ENCODE peak calls at places on chromosomes 5 and 9, in nine cellular contexts. J is suprapubic skin, H is SK-N-SH, N is K562, G is stomach, M is tibial nerve, W is HepG2, P is sigmoid colon, C is transverse colon. R is an unnamed sample.

GRCh38 chr9:764105-764524 is 77.4 kb upstream of the DMRT1 start:
- DNase-seq in J (no peak), H (peak; percentile 21), N (peak; percentile 47), G (peak; percentile 71), M (peak; percentile 25), W (peak; percentile 75), P (peak; percentile 86), C (peak; percentile 76), R (peak; percentile 51)

GRCh38 chr5:69238760-69239251 is 4.1 kb downstream of the CDK7 start:
- DNase-seq in J (no peak), H (no peak), N (no peak), G (no peak), M (no peak), W (no peak), P (no peak), C (no peak), R (no peak)

GRCh38 chr5:74251106-74252032 is 389.2 kb downstream of the ENC1 start:
- DNase-seq in J (peak; percentile 76), H (no peak), N (peak; percentile 12), G (no peak), M (no peak), W (peak; percentile 24), P (peak; percentile 80), C (peak; percentile 27), R (peak; percentile 43)

GRCh38 chr9:92141144-92142129 is 26.2 kb upstream of the SPTLC1 start:
- DNase-seq in J (no peak), H (peak; percentile 79), N (no peak), G (peak; percentile 45), M (no peak), W (no peak), P (peak; percentile 68), C (no peak), R (peak; percentile 58)

GRCh38 chr5:115377468-115378217 is 81.2 kb upstream of the CCDC112 start:
- DNase-seq in J (no peak), H (no peak), N (no peak), G (no peak), M (no peak), W (no peak), P (no peak), C (no peak), R (no peak)

GRCh38 chr9:78123808-78124207 is 92.2 kb upstream of the GNAQ start:
- DNase-seq in J (no peak), H (no peak), N (no peak), G (no peak), M (no peak), W (no peak), P (no peak), C (no peak), R (no peak)

GRCh38 chr9:113596616-113597320 is 133.2 kb downstream of the RGS3 start:
- DNase-seq in J (no peak), H (no peak), N (no peak), G (no peak), M (no peak), W (no peak), P (peak; percentile 61), C (no peak), R (no peak)

GRCh38 chr5:113162208-113162607 is 185.6 kb downstream of the DCP2 start:
- DNase-seq in J (no peak), H (no peak), N (no peak), G (no peak), M (no peak), W (no peak), P (no peak), C (no peak), R (no peak)

GRCh38 chr5:41347569-41347968 is 134.2 kb upstream of the C6 start:
- DNase-seq in J (no peak), H (no peak), N (no peak), G (no peak), M (no peak), W (no peak), P (no peak), C (no peak), R (no peak)

GRCh38 chr5:147327905-147328304 is 93.1 kb downstream of the STK32A start:
- DNase-seq in J (no peak), H (no peak), N (no peak), G (no peak), M (no peak), W (no peak), P (no peak), C (no peak), R (no peak)

GRCh38 chr5:399296-400281 is 43.4 kb upstream of the EXOC3 start:
- DNase-seq in J (peak; percentile 95), H (peak; percentile 71), N (no peak), G (peak; percentile 74), M (peak; percentile 79), W (peak; percentile 61), P (peak; percentile 90), C (peak; percentile 71), R (peak; percentile 92)

GRCh38 chr9:35311891-35312639 is 150.3 kb downstream of the UNC13B start:
- DNase-seq in J (no peak), H (no peak), N (peak; percentile 30), G (no peak), M (no peak), W (no peak), P (no peak), C (no peak), R (no peak)

GRCh38 chr5:140346348-140347221 is at the start of gene HBEGF:
- DNase-seq in J (peak; percentile 85), H (peak; percentile 96), N (peak; percentile 93), G (peak; percentile 93), M (peak; percentile 72), W (peak; percentile 63), P (peak; percentile 88), C (peak; percentile 90), R (peak; percentile 78)

GRCh38 chr9:8831568-8831967 is 1032.0 kb upstream of the DMAC1 start:
- DNase-seq in J (no peak), H (no peak), N (no peak), G (no peak), M (no peak), W (no peak), P (no peak), C (no peak), R (no peak)

GRCh38 chr9:8835291-8835690 is 1035.7 kb upstream of the DMAC1 start:
- DNase-seq in J (no peak), H (no peak), N (no peak), G (no peak), M (no peak), W (no peak), P (no peak), C (no peak), R (no peak)

DNA sequence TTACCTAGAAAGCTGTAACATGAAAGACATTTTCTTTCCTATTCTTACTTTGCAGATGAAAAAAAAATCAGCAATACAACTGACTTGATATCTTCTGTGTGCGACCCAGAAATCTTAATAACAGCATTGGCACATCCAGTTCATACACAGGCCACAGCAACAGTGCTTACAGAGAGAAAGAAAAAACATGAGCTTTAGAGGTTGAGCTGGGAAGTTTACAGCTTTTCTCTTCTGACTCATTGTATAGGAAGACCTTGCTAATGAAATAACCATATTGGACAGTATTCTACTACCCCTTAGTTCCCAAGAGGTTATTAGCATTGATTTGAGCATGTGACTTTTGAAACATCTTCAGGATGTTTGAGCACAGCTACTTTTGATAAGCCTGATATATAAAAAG is 1033.4 kb upstream of the DMAC1 start:
- DNase-seq in J (no peak), H (no peak), N (no peak), G (no peak), M (no peak), W (no peak), P (no peak), C (no peak), R (no peak)
- H3K4me3 ChIP-seq in J (no peak overlapping the region), H (no peak overlapping the region), N (no peak overlapping the region), G (no peak overlapping the region), M (no peak overlapping the region), W (no peak overlapping the region), P (no peak overlapping the region), C (no peak overlapping the region), R (no peak overlapping the region)

DNA sequence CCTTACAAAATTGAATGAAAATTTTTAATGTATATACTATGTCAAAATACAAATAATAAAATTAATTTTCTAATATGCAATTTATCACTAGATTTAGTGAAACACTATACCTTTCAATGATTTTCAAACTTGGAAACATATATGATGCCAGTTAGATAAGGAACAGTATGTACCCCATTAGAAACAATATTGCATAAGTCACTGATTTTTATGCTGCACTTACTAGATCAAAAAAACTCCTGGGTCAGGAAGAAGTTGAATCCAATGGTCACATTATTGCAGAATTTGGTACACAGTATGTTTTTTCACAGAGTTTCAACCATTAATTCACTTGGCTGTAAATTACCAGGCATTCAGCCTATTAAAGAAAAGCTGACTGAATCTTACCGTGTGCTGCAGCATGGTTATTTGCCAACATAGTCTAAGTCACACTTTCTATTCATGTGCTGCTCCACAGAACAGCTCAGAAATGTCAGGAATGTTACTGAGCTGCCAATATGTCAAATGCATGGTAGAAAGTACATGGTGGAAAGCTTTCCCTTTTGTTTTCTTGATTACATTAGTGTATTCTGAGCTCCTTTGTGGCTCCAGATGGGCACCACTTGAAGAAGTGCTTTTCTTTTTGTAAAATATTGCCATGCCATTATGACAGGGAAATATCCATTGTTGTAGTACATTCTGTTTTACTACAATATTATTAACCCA is 9.9 kb upstream of the PRR16 start:
- DNase-seq in J (no peak), H (no peak), N (no peak), G (no peak), M (no peak), W (no peak), P (no peak), C (no peak), R (no peak)
- TF ChIP-seq EP300 in J (no peak), H (no peak), N (no peak), G (no peak), M (no peak), W (no peak), P (no peak), C (no peak), R (no peak)

GRCh38 chr5:174733836-174734235 is 9.5 kb downstream of the MSX2 start:
- DNase-seq in J (no peak), H (no peak), N (no peak), G (no peak), M (no peak), W (no peak), P (no peak), C (no peak), R (no peak)
- H3K27me3 ChIP-seq in J (peaks cover 75% of the 10 kb centered on the region), H (peaks cover 4% of the 10 kb centered on the region), N (peaks cover 56% of the 10 kb centered on the region), G (peaks cover 78% of the 10 kb centered on the region), M (peaks cover 2% of the 10 kb centered on the region), W (peaks cover 51% of the 10 kb centered on the region), P (peaks cover 77% of the 10 kb centered on the region), C (peaks cover 96% of the 10 kb centered on the region), R (no peaks in the 10 kb centered on the region)

GRCh38 chr9:120531683-120532300 is 48.2 kb downstream of the CDK5RAP2 start:
- DNase-seq in J (no peak), H (peak; percentile 42), N (peak; percentile 28), G (no peak), M (no peak), W (peak; percentile 25), P (no peak), C (peak; percentile 14), R (no peak)
- H3K4me3 ChIP-seq in J (no peak overlapping the region), H (no peak overlapping the region), N (no peak overlapping the region), G (no peak overlapping the region), M (no peak overlapping the region), W (no peak overlapping the region), P (no peak overlapping the region), C (no peak overlapping the region), R (no peak overlapping the region)

GRCh38 chr5:152864993-152865392 is 459.9 kb upstream of the NMUR2 start:
- DNase-seq in J (no peak), H (no peak), N (no peak), G (no peak), M (no peak), W (no peak), P (no peak), C (no peak), R (no peak)
- TF ChIP-seq EP300 in J (no peak), H (no peak), N (no peak), G (no peak), M (no peak), W (no peak), P (no peak), C (no peak), R (no peak)

GRCh38 chr5:44245936-44246335 is 143.3 kb downstream of the FGF10 start:
- DNase-seq in J (no peak), H (no peak), N (no peak), G (no peak), M (no peak), W (no peak), P (no peak), C (no peak), R (no peak)
- H3K27me3 ChIP-seq in J (no peaks in the 10 kb centered on the region), H (no peaks in the 10 kb centered on the region), N (no peaks in the 10 kb centered on the region), G (no peaks in the 10 kb centered on the region), M (no peaks in the 10 kb centered on the region), W (no peaks in the 10 kb centered on the region), P (no peaks in the 10 kb centered on the region), C (no peaks in the 10 kb centered on the region), R (no peaks in the 10 kb centered on the region)